ENCODE peak calls at places on chromosomes 12 and 14, in four cellular contexts. P, G, M and R are unnamed samples.

GRCh38 chr12:75564398-75564797 is 53.0 kb upstream of the KRR1 start:
- DNase-seq in G (no peak), P (no peak), M (no peak), R (no peak)

GRCh38 chr12:92290881-92291280 is 145.2 kb upstream of the BTG1 start:
- DNase-seq in G (no peak), M (no peak), P (peak), R (no peak)

GRCh38 chr12:18683603-18684002 is 54.2 kb downstream of the PLCZ1 start:
- DNase-seq in G (peak), P (peak), M (no peak), R (no peak)

GRCh38 chr12:26188132-26188531 is 7.2 kb upstream of the SSPN start:
- DNase-seq in P (peak), G (no peak), M (no peak), R (no peak)

GRCh38 chr14:67151082-67151666 is 38.1 kb upstream of the GARIN2 start:
- DNase-seq in M (no peak), G (no peak), P (no peak), R (no peak)

GRCh38 chr14:92685784-92686355 is 62.6 kb downstream of the LGMN start:
- DNase-seq in P (no peak), G (no peak), M (no peak), R (no peak)

GRCh38 chr12:51591020-51591901 is at the start of gene SCN8A:
- DNase-seq in M (peak), P (peak), G (peak), R (no peak)

GRCh38 chr12:124727244-124727673 is 136.4 kb downstream of the SCARB1 start:
- DNase-seq in M (no peak), P (no peak), G (peak), R (no peak)

GRCh38 chr14:21263284-21264024 is 5.8 kb downstream of the HNRNPC start:
- DNase-seq in G (peak), M (peak), P (peak), R (no peak)

GRCh38 chr12:121050725-121051124 is 11.7 kb upstream of the OASL start:
- DNase-seq in M (no peak), G (no peak), P (peak), R (no peak)

GRCh38 chr14:96135285-96135684 is 69.4 kb upstream of the BDKRB2 start:
- DNase-seq in P (no peak), M (no peak), G (no peak), R (no peak)

GRCh38 chr12:131121705-131122405 is 168.1 kb downstream of the ADGRD1 start:
- DNase-seq in G (peak), P (no peak), M (no peak), R (no peak)

GRCh38 chr14:61675291-61675690 is 20.0 kb upstream of the HIF1A start:
- DNase-seq in G (no peak), M (no peak), P (no peak), R (no peak)

GRCh38 chr12:29581641-29582040 is 84.2 kb upstream of the OVCH1 start:
- DNase-seq in P (peak), G (no peak), M (no peak), R (no peak)

GRCh38 chr12:71958056-71958455 is 19.4 kb downstream of the TPH2 start:
- DNase-seq in P (peak), M (no peak), G (no peak), R (no peak)

GRCh38 chr12:115485503-115485902 is 792.0 kb downstream of the MED13L start:
- DNase-seq in M (no peak), G (no peak), P (no peak), R (no peak)

GRCh38 chr14:59461891-59462290 is 3.3 kb downstream of the GPR135 start:
- DNase-seq in P (no peak), M (no peak), G (no peak), R (no peak)

GRCh38 chr12:81095470-81096232 is 17.8 kb downstream of the ACSS3 start:
- DNase-seq in G (no peak), P (no peak), M (no peak), R (no peak)

GRCh38 chr14:36570065-36570464 is 12.3 kb downstream of the NKX2-8 start:
- DNase-seq in M (no peak), G (no peak), P (no peak), R (no peak)

GRCh38 chr12:131454418-131455217 is 256.3 kb upstream of the SFSWAP start:
- DNase-seq in M (peak), P (no peak), G (peak), R (no peak)

GRCh38 chr14:61860294-61860918 is 98.2 kb downstream of the SNAPC1 start:
- DNase-seq in P (peak), M (peak), G (peak), R (peak)

GRCh38 chr12:99721715-99722275 is 74.2 kb downstream of the GARIN6 start:
- DNase-seq in P (no peak), M (no peak), G (no peak), R (no peak)

GRCh38 chr12:47556219-47556618 is 149.6 kb downstream of the RPAP3 start:
- DNase-seq in P (no peak), G (no peak), M (no peak), R (no peak)

GRCh38 chr14:57712101-57712500 is 153.8 kb downstream of the SLC35F4 start:
- DNase-seq in P (no peak), M (no peak), G (no peak), R (no peak)

GRCh38 chr14:59274991-59275391 is 86.5 kb downstream of the DAAM1 start:
- DNase-seq in P (no peak), G (no peak), M (no peak), R (peak)

GRCh38 chr12:4438834-4439596 is 6.6 kb downstream of the FGF6 start:
- DNase-seq in P (no peak), M (peak), G (no peak), R (no peak)

GRCh38 chr12:51893786-51894185 is 5.9 kb downstream of the ANKRD33 start:
- DNase-seq in G (no peak), M (no peak), P (no peak), R (no peak)

GRCh38 chr14:30751646-30752416 is 122.5 kb upstream of the COCH start:
- DNase-seq in M (no peak), P (no peak), G (no peak), R (no peak)

GRCh38 chr12:67590122-67590795 is 58.3 kb upstream of the DYRK2 start:
- DNase-seq in P (no peak), G (no peak), M (no peak), R (no peak)

GRCh38 chr14:104370256-104370870 is 209.2 kb upstream of the C14orf180 start:
- DNase-seq in M (peak), P (no peak), G (no peak), R (no peak)
- TF ChIP-seq CHD1 in M (no peak), P (no peak), G (no peak), R (no peak)

DNA sequence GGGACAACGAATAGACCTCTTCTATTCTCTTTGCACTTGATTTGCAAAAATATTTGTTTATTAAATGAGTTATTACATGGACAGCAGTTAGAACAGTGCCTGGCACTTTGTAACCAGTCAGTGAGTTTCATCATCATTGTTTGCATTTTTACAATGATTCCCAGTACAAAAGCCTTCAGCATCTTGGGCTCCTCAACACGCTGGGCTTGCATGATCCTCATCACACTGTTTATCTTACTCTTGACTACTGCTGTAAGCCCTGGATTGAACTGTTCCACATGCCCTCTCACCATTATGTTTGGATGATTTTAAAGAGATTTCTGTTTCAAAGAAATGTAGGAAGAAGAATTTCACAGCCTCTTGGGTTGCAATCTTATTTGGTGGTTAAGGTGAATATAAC is 204.3 kb downstream of the PELI2 start:
- DNase-seq in M (no peak), G (no peak), P (peak), R (no peak)
- TF ChIP-seq CHD1 in M (no peak), G (no peak), P (no peak), R (no peak)

GRCh38 chr12:109741970-109742372 is 28.3 kb downstream of the FAM222A start:
- DNase-seq in P (no peak), G (no peak), M (peak), R (no peak)

GRCh38 chr12:109743076-109743910 is 29.7 kb downstream of the FAM222A start:
- DNase-seq in M (no peak), P (no peak), G (no peak), R (no peak)

GRCh38 chr12:109741286-109741969 is 27.8 kb downstream of the FAM222A start:
- DNase-seq in M (peak), G (no peak), P (no peak), R (no peak)

GRCh38 chr12:109744026-109744425 is 30.4 kb downstream of the FAM222A start:
- DNase-seq in P (no peak), M (no peak), G (no peak), R (no peak)

GRCh38 chr12:109744991-109745942 is 31.6 kb downstream of the FAM222A start:
- DNase-seq in P (peak), M (no peak), G (no peak), R (no peak)
- TF ChIP-seq CHD1 in P (no peak), M (no peak), G (no peak), R (no peak)

DNA sequence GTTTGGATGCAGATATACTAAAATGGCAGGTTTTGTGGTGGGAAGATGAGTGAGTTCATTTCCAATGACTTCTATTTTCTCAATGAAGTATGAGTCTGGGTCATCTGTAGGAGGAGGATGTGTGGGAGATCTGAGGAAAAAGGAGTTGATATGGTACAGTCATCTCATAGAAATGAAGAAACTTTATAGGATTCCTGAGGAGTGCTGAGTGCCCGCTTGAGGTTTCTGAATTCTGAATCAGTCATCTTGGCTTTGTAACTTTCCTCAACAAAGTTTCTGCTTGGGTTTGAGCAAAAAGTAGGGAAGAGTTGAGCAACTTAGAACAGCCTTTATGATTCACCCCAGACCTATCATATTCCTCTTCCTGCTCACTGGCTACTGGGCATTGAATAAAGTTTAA is 284.9 kb downstream of the DUSP6 start:
- DNase-seq in G (no peak), P (peak), M (no peak), R (no peak)
- TF ChIP-seq CHD1 in G (no peak), P (no peak), M (no peak), R (no peak)

DNA sequence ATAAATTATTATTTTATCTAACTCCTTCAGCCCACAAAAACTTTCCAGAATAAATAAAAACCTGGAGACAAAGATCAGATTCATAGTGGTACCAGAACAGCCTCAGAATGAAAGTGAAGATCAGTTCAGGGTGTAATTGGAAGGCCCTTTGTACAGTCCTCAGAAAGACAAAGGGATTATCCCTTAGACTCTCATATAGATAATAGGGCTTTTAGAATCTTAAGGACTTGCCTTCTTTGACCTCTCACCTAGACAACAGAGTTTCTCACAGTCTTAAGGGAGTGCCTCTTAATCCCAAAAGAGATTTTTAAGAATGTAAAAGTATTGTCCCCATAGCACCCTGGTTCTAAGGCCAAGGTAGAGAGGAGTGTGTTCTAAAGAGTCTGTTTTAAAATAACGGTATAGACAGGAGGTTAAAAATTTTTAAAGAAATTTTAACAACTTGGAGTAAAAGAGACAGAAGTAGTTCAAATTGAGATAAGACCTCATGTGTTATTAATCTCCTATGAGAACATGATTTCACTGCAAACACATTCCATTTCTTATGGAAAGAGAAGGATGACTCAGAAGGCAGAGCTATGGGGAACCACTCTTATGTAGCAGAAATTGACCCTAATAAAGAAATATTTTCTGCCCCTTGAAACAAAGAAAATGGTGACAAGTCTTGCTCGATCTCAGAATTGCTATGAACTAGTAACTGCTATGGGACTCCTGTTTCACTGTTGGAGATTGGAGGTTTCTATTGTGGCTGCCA is 24.2 kb upstream of the NOVA1 start:
- DNase-seq in G (no peak), P (no peak), M (no peak), R (no peak)
- TF ChIP-seq CHD1 in G (no peak), P (no peak), M (no peak), R (no peak)